ENCODE peak calls at places on chromosomes 7 and 10, in six cellular contexts. L is tibial artery; Y is coronary artery; A is stomach; R is A549; P is CD8-positive, alpha-beta memory T cell. M is an unnamed sample.

GRCh38 chr7:17910377-17910776 is 29.9 kb downstream of the SNX13 start:
- DNase-seq in L (no peak), Y (no peak), A (no peak), R (no peak), P (no peak), M (no peak)

GRCh38 chr10:23826399-23826798 is 382.5 kb upstream of the KIAA1217 start:
- DNase-seq in L (no peak), Y (no peak), A (no peak), R (peak; percentile 9), P (no peak), M (peak; percentile 21)

GRCh38 chr7:70614237-70614984 is 517.5 kb upstream of the GALNT17 start:
- DNase-seq in L (peak; percentile 92), Y (peak; percentile 82), A (peak; percentile 87), R (no peak), P (no peak), M (no peak)

GRCh38 chr7:135712182-135712782 is 15.7 kb downstream of the SLC13A4 start:
- DNase-seq in L (no peak), Y (no peak), A (no peak), R (no peak), P (no peak), M (no peak)

GRCh38 chr7:142867398-142868187 is 12.7 kb downstream of the EPHB6 start:
- DNase-seq in L (no peak), Y (no peak), A (no peak), R (no peak), P (no peak), M (no peak)

GRCh38 chr7:4029941-4030340 is 652.2 kb upstream of the FOXK1 start:
- DNase-seq in L (no peak), Y (no peak), A (no peak), R (no peak), P (no peak), M (no peak)

GRCh38 chr7:135342887-135343286 is 109.2 kb downstream of the STRA8 start:
- DNase-seq in L (no peak), Y (no peak), A (no peak), R (no peak), P (no peak), M (no peak)

GRCh38 chr7:120735791-120736190 is 122.2 kb downstream of the TSPAN12 start:
- DNase-seq in L (no peak), Y (no peak), A (no peak), R (no peak), P (no peak), M (no peak)

DNA sequence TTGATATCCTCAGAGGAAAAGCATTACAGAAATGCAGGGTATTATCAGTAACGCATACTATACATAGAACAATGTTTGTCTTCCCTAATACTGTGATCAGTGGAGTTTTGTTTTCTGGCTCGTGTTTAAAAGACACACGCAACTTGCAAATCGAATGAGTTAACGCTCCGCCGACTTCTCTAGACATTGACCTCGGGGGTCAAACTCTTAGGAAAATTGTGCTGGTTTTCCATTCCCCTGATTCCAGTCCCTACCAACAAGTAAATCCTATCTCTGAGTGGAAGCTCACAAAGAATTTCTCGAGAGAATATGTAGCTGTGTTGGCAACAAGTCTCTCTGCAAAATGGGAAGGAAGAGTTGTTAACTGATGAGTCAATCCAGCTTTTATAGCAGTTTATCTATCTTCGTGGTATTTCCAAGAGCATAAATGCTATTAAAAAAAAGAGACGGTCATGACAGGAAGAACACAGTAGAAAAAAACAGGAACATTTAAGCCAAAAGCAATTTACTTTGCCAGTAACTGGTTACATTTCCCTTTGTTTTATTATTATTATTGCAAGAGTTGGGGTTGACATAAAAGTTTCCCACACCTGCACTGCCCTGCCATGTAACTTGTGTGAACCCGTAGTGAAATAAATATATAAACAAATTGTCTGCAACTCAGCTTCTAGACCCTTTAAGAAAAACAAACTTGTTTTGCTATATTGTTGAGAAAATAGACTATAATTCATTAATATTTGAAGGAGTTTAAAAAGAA is 144.4 kb downstream of the ARID5B start:
- DNase-seq in L (no peak), Y (no peak), A (no peak), R (no peak), P (no peak), M (peak; percentile 99)
- H3K27ac ChIP-seq in L (peak overlapping the region; percentile 96), Y (peak overlapping the region; percentile 94), A (peak overlapping the region; percentile 73), R (peak overlapping the region; percentile 8), P (no peak overlapping the region), M (peak overlapping the region; percentile 77)

GRCh38 chr10:35334297-35334696 is 2.0 kb upstream of the CCNY start:
- DNase-seq in L (no peak), Y (no peak), A (no peak), R (no peak), P (no peak), M (peak; percentile 31)
- H3K27ac ChIP-seq in L (no peak overlapping the region), Y (no peak overlapping the region), A (no peak overlapping the region), R (peak overlapping the region; percentile 94), P (no peak overlapping the region), M (peak overlapping the region; percentile 2)

GRCh38 chr10:86790394-86790793 is 34.0 kb downstream of the BMPR1A start:
- DNase-seq in L (no peak), Y (no peak), A (no peak), R (no peak), P (no peak), M (no peak)

GRCh38 chr10:86785021-86785420 is 28.6 kb downstream of the BMPR1A start:
- DNase-seq in L (no peak), Y (no peak), A (no peak), R (no peak), P (no peak), M (no peak)

GRCh38 chr10:86782691-86783418 is 26.4 kb downstream of the BMPR1A start:
- DNase-seq in L (no peak), Y (no peak), A (no peak), R (no peak), P (no peak), M (no peak)

GRCh38 chr10:86785968-86786367 is 29.5 kb downstream of the BMPR1A start:
- DNase-seq in L (no peak), Y (no peak), A (no peak), R (no peak), P (no peak), M (no peak)

DNA sequence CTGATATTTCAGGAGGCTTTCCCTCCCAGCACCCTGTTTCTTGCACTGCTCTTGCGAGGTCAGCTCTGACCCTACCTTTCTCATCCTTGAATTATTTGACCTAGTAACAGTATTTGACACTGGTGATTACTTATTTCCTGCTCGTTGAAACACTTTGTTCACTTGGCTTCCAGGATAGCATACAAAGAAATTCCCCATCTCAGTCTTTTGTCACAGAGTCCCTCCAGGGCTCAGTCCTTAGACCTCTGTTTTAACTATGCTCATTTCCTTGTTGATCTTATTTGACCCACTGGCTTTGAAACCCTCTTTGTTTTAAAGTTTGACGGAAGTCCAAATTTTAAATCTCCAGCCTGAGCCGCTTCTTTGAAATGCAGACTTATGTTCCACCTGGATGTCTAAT is 29.9 kb downstream of the BMPR1A start:
- DNase-seq in L (no peak), Y (no peak), A (no peak), R (no peak), P (no peak), M (no peak)
- H3K27ac ChIP-seq in L (peak overlapping the region; percentile 7), Y (no peak overlapping the region), A (no peak overlapping the region), R (no peak overlapping the region), P (no peak overlapping the region), M (no peak overlapping the region)

DNA sequence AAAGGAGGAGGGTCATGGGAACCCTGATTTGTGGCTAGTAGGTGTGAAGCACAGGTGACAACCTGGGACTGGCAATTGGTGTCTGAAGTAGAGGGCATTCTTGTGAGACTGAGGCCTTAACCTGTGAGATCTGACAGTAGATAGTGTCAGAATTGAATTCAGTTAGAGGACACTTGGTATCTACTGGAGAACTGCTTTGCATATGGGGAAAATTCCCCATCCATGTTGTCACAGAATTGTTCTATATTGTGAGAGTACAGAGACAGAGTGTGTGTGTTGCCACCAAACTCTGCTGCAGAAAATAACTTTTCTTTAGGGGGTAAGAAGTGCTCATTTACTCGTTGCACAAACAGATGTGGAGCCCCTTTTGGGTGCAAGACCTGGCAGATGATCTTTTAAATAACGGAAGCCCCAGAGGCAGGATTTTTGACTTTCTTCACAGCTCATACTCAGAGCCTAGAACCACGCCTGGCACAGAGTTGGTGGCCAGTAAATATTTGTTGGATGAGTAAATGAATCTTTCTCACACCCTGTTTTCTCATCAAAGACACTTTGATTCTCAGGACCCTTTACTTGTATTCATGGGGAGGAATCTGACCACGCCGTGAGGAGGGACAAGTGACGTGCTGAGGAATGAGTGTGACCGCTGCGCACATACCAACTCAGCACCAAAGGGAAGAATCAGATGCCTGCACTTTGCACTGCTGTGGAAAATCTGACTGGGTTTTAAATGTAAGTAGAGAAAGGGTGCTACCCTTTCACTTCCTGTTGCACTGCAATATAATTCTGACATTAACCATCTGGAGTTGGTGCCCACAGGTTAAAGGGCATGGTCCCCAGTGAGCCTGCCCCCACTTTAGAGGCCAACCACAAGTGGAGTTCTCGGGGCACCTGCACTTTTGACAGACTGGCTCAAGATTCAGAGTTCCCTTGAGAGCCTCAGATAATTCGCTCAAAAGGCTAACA is 39.2 kb upstream of the SDHAF3 start:
- DNase-seq in L (no peak), Y (no peak), A (no peak), R (no peak), P (no peak), M (no peak)
- H3K27ac ChIP-seq in L (no peak overlapping the region), Y (no peak overlapping the region), A (no peak overlapping the region), R (no peak overlapping the region), P (no peak overlapping the region), M (no peak overlapping the region)

GRCh38 chr10:49270565-49270964 is 28.4 kb upstream of the C10orf71 start:
- DNase-seq in L (no peak), Y (no peak), A (no peak), R (no peak), P (no peak), M (no peak)
- H3K27ac ChIP-seq in L (no peak overlapping the region), Y (no peak overlapping the region), A (no peak overlapping the region), R (no peak overlapping the region), P (no peak overlapping the region), M (no peak overlapping the region)

GRCh38 chr10:124084693-124085092 is 8.7 kb downstream of the CHST15 start:
- DNase-seq in L (no peak), Y (no peak), A (no peak), R (no peak), P (no peak), M (no peak)
- H3K27ac ChIP-seq in L (no peak overlapping the region), Y (no peak overlapping the region), A (no peak overlapping the region), R (no peak overlapping the region), P (no peak overlapping the region), M (no peak overlapping the region)

GRCh38 chr7:101116898-101117297 is 10.0 kb upstream of the SERPINE1 start:
- DNase-seq in L (no peak), Y (no peak), A (no peak), R (no peak), P (no peak), M (no peak)
- H3K27ac ChIP-seq in L (peak overlapping the region; percentile 68), Y (peak overlapping the region; percentile 62), A (no peak overlapping the region), R (peak overlapping the region; percentile 95), P (no peak overlapping the region), M (no peak overlapping the region)